ENCODE peak calls at places on chromosomes 16 and 17, in ten cellular contexts. One of them, this sample, is unnamed.

GRCh38 chr17:2691965-2692780 is 19.4 kb downstream of the CLUH start:
- DNase-seq in EL: no peak
- DNase-seq in T-helper 2 cell: no peak
- DNase-seq in tibial artery: peak; percentile 60
- DNase-seq in small intestine: no peak
- DNase-seq in CD8-positive, alpha-beta T cell: peak; percentile 42
- DNase-seq in RPMI7951: no peak
- DNase-seq in lower lobe of right lung: no peak
- DNase-seq in central memory CD8-positive, alpha-beta T cell: no peak
- DNase-seq in stimulated activated CD4-positive, alpha-beta T cell treated with anti-CD3 and anti-CD28 coated beads, Interleukin-2, amount 100 ng/mL, for 48 hours: no peak
- DNase-seq in this sample: peak; percentile 16

GRCh38 chr16:88638323-88639230 is at the start of gene IL17C:
- DNase-seq in EL: no peak
- DNase-seq in T-helper 2 cell: no peak
- DNase-seq in tibial artery: no peak
- DNase-seq in small intestine: peak; percentile 71
- DNase-seq in CD8-positive, alpha-beta T cell: no peak
- DNase-seq in RPMI7951: no peak
- DNase-seq in lower lobe of right lung: no peak
- DNase-seq in central memory CD8-positive, alpha-beta T cell: no peak
- DNase-seq in stimulated activated CD4-positive, alpha-beta T cell treated with anti-CD3 and anti-CD28 coated beads, Interleukin-2, amount 100 ng/mL, for 48 hours: no peak
- DNase-seq in this sample: peak; percentile 79

GRCh38 chr16:66899310-66899944 is 19.1 kb downstream of the PDP2 start:
- DNase-seq in EL: no peak
- DNase-seq in T-helper 2 cell: no peak
- DNase-seq in tibial artery: no peak
- DNase-seq in small intestine: no peak
- DNase-seq in CD8-positive, alpha-beta T cell: no peak
- DNase-seq in RPMI7951: peak; percentile 38
- DNase-seq in lower lobe of right lung: peak; percentile 34
- DNase-seq in central memory CD8-positive, alpha-beta T cell: no peak
- DNase-seq in stimulated activated CD4-positive, alpha-beta T cell treated with anti-CD3 and anti-CD28 coated beads, Interleukin-2, amount 100 ng/mL, for 48 hours: no peak
- DNase-seq in this sample: no peak

GRCh38 chr16:2857451-2858244 is at the start of gene PRSS22:
- DNase-seq in EL: no peak
- DNase-seq in T-helper 2 cell: no peak
- DNase-seq in tibial artery: peak; percentile 41
- DNase-seq in small intestine: peak; percentile 53
- DNase-seq in CD8-positive, alpha-beta T cell: no peak
- DNase-seq in RPMI7951: peak; percentile 45
- DNase-seq in lower lobe of right lung: peak; percentile 81
- DNase-seq in central memory CD8-positive, alpha-beta T cell: no peak
- DNase-seq in stimulated activated CD4-positive, alpha-beta T cell treated with anti-CD3 and anti-CD28 coated beads, Interleukin-2, amount 100 ng/mL, for 48 hours: no peak
- DNase-seq in this sample: peak; percentile 34

GRCh38 chr17:71987634-71988033 is 133.2 kb upstream of the SOX9 start:
- DNase-seq in EL: peak; percentile 50
- DNase-seq in T-helper 2 cell: no peak
- DNase-seq in tibial artery: no peak
- DNase-seq in small intestine: no peak
- DNase-seq in CD8-positive, alpha-beta T cell: no peak
- DNase-seq in RPMI7951: peak; percentile 67
- DNase-seq in lower lobe of right lung: no peak
- DNase-seq in central memory CD8-positive, alpha-beta T cell: no peak
- DNase-seq in stimulated activated CD4-positive, alpha-beta T cell treated with anti-CD3 and anti-CD28 coated beads, Interleukin-2, amount 100 ng/mL, for 48 hours: no peak
- DNase-seq in this sample: no peak

GRCh38 chr17:60598001-60598736 is 1.8 kb upstream of the PPM1D start:
- DNase-seq in EL: no peak
- DNase-seq in T-helper 2 cell: no peak
- DNase-seq in tibial artery: no peak
- DNase-seq in small intestine: no peak
- DNase-seq in CD8-positive, alpha-beta T cell: no peak
- DNase-seq in RPMI7951: no peak
- DNase-seq in lower lobe of right lung: no peak
- DNase-seq in central memory CD8-positive, alpha-beta T cell: no peak
- DNase-seq in stimulated activated CD4-positive, alpha-beta T cell treated with anti-CD3 and anti-CD28 coated beads, Interleukin-2, amount 100 ng/mL, for 48 hours: no peak
- DNase-seq in this sample: peak; percentile 1

GRCh38 chr17:29291163-29291752 is 2.7 kb downstream of the NUFIP2 start:
- DNase-seq in EL: peak; percentile 78
- DNase-seq in T-helper 2 cell: no peak
- DNase-seq in tibial artery: no peak
- DNase-seq in small intestine: peak; percentile 80
- DNase-seq in CD8-positive, alpha-beta T cell: no peak
- DNase-seq in RPMI7951: peak; percentile 64
- DNase-seq in lower lobe of right lung: no peak
- DNase-seq in central memory CD8-positive, alpha-beta T cell: peak; percentile 33
- DNase-seq in stimulated activated CD4-positive, alpha-beta T cell treated with anti-CD3 and anti-CD28 coated beads, Interleukin-2, amount 100 ng/mL, for 48 hours: no peak
- DNase-seq in this sample: peak; percentile 36

GRCh38 chr17:81119223-81120148 is 45.8 kb upstream of the PVALEF start:
- DNase-seq in EL: peak; percentile 90
- DNase-seq in T-helper 2 cell: peak; percentile 72
- DNase-seq in tibial artery: no peak
- DNase-seq in small intestine: peak; percentile 49
- DNase-seq in CD8-positive, alpha-beta T cell: peak; percentile 65
- DNase-seq in RPMI7951: peak; percentile 81
- DNase-seq in lower lobe of right lung: peak; percentile 86
- DNase-seq in central memory CD8-positive, alpha-beta T cell: peak; percentile 79
- DNase-seq in stimulated activated CD4-positive, alpha-beta T cell treated with anti-CD3 and anti-CD28 coated beads, Interleukin-2, amount 100 ng/mL, for 48 hours: peak; percentile 88
- DNase-seq in this sample: peak; percentile 81

GRCh38 chr16:57184890-57185445 is 871 bp downstream of the PSME3IP1 start:
- DNase-seq in EL: no peak
- DNase-seq in T-helper 2 cell: no peak
- DNase-seq in tibial artery: no peak
- DNase-seq in small intestine: peak; percentile 9
- DNase-seq in CD8-positive, alpha-beta T cell: no peak
- DNase-seq in RPMI7951: no peak
- DNase-seq in lower lobe of right lung: no peak
- DNase-seq in central memory CD8-positive, alpha-beta T cell: no peak
- DNase-seq in stimulated activated CD4-positive, alpha-beta T cell treated with anti-CD3 and anti-CD28 coated beads, Interleukin-2, amount 100 ng/mL, for 48 hours: no peak
- DNase-seq in this sample: no peak

This sample was measured in colonic mucosa.